ENCODE peak calls at places on chromosomes 16 and 17, in five cellular contexts. I is colonic mucosa, X is neural progenitor cell, L is adrenal gland, A is iris pigment epithelial cell. J is an unnamed sample.

GRCh38 chr17:76121932-76122383 is 18.4 kb upstream of the EXOC7 start:
- DNase-seq in I (peak), X (no peak), L (no peak), A (peak), J (no peak)

GRCh38 chr17:66165537-66166123 is 26.3 kb downstream of the CEP112 start:
- DNase-seq in I (no peak), X (peak), L (peak), A (peak), J (no peak)

GRCh38 chr17:63476857-63477470 is at the start of gene ACE:
- DNase-seq in I (peak), X (peak), L (peak), A (no peak), J (peak)

GRCh38 chr16:56534847-56535383 is 15.1 kb upstream of the BBS2 start:
- DNase-seq in I (no peak), X (no peak), L (no peak), A (no peak), J (no peak)

GRCh38 chr17:11608396-11608795 is 10.1 kb downstream of the DNAH9 start:
- DNase-seq in I (peak), X (no peak), L (peak), A (peak), J (peak)

GRCh38 chr16:89188064-89188441 is 12.3 kb downstream of the SLC22A31 start:
- DNase-seq in I (no peak), X (peak), L (no peak), A (no peak), J (no peak)

GRCh38 chr17:30716461-30717289 is 107.8 kb downstream of the CRLF3 start:
- DNase-seq in I (no peak), X (no peak), L (no peak), A (peak), J (no peak)

GRCh38 chr16:11440657-11441012 is 95.4 kb downstream of the RMI2 start:
- DNase-seq in I (no peak), X (no peak), L (no peak), A (no peak), J (no peak)

GRCh38 chr16:74720579-74720978 is 19.9 kb upstream of the MLKL start:
- DNase-seq in I (no peak), X (no peak), L (no peak), A (no peak), J (no peak)

GRCh38 chr17:43584666-43585102 is 38.5 kb upstream of the ETV4 start:
- DNase-seq in I (no peak), X (no peak), L (no peak), A (peak), J (no peak)

GRCh38 chr16:57424599-57424998 is 20.0 kb downstream of the CCL17 start:
- DNase-seq in I (no peak), X (no peak), L (no peak), A (no peak), J (no peak)

GRCh38 chr16:89049484-89050118 is 44.1 kb upstream of the ACSF3 start:
- DNase-seq in I (no peak), X (no peak), L (no peak), A (no peak), J (no peak)

GRCh38 chr17:10081571-10082169 is 116.7 kb downstream of the GAS7 start:
- DNase-seq in I (no peak), X (no peak), L (no peak), A (no peak), J (no peak)

GRCh38 chr17:40348562-40349476 is 15.7 kb downstream of the GJD3 start:
- DNase-seq in I (peak), X (no peak), L (peak), A (peak), J (peak)

GRCh38 chr17:41812176-41813038 is at the start of gene FKBP10:
- DNase-seq in I (peak), X (peak), L (peak), A (peak), J (peak)

GRCh38 chr16:53768593-53768992 is 64.6 kb downstream of the FTO start:
- DNase-seq in I (no peak), X (no peak), L (no peak), A (peak), J (no peak)

GRCh38 chr17:1029196-1029911 is 32.4 kb downstream of the TIMM22 start:
- DNase-seq in I (no peak), X (no peak), L (peak), A (peak), J (peak)

GRCh38 chr17:49717371-49717841 is 9.6 kb upstream of the SLC35B1 start:
- DNase-seq in I (no peak), X (no peak), L (peak), A (no peak), J (peak)

GRCh38 chr17:64278614-64279013 is 15.6 kb upstream of the TEX2 start:
- DNase-seq in I (no peak), X (no peak), L (no peak), A (peak), J (no peak)

GRCh38 chr16:8889893-8890548 is 7.9 kb downstream of the LITAFD start:
- DNase-seq in I (no peak), X (no peak), L (peak), A (no peak), J (no peak)

GRCh38 chr17:41917192-41917591 is 1.6 kb downstream of the ACLY start:
- DNase-seq in I (peak), X (peak), L (no peak), A (peak), J (peak)

GRCh38 chr17:27293359-27293897 is 486 bp upstream of the WSB1 start:
- DNase-seq in I (peak), X (peak), L (peak), A (no peak), J (peak)

GRCh38 chr17:44112284-44113280 is 10.9 kb downstream of the HDAC5 start:
- DNase-seq in I (no peak), X (no peak), L (peak), A (no peak), J (peak)

GRCh38 chr17:28398280-28398981 is 7.6 kb downstream of the SLC46A1 start:
- DNase-seq in I (no peak), X (no peak), L (peak), A (no peak), J (no peak)

GRCh38 chr16:11361751-11362742 is 16.8 kb downstream of the RMI2 start:
- DNase-seq in I (no peak), X (no peak), L (no peak), A (no peak), J (no peak)

GRCh38 chr17:19364699-19365498 is 2.4 kb upstream of the B9D1 start:
- DNase-seq in I (no peak), X (no peak), L (no peak), A (no peak), J (no peak)

GRCh38 chr16:84583995-84584394 is 33.9 kb downstream of the COTL1 start:
- DNase-seq in I (no peak), X (no peak), L (no peak), A (no peak), J (peak)

GRCh38 chr16:54142787-54143186 is 143.8 kb downstream of the IRX3 start:
- DNase-seq in I (no peak), X (no peak), L (no peak), A (no peak), J (no peak)

J was measured in body of pancreas.